ENCODE peak calls at places on chromosomes 3 and 15, in four cellular contexts. One of them, this sample, is unnamed.

GRCh38 chr15:69305204-69305931 is 6.7 kb downstream of the PAQR5 start:
- DNase-seq in mesendoderm: peak; percentile 65
- DNase-seq in EL: peak; percentile 95
- DNase-seq in BE2C: no peak
- DNase-seq in this sample: peak; percentile 70

GRCh38 chr3:33047842-33048834 is 48.8 kb downstream of the GLB1 start:
- DNase-seq in mesendoderm: no peak
- DNase-seq in EL: no peak
- DNase-seq in BE2C: no peak
- DNase-seq in this sample: no peak

GRCh38 chr15:31447893-31448634 is 121.4 kb downstream of the KLF13 start:
- DNase-seq in mesendoderm: no peak
- DNase-seq in EL: no peak
- DNase-seq in BE2C: no peak
- DNase-seq in this sample: no peak

GRCh38 chr3:7999363-7999762 is 502.3 kb upstream of the LMCD1 start:
- DNase-seq in mesendoderm: peak; percentile 95
- DNase-seq in EL: no peak
- DNase-seq in BE2C: no peak
- DNase-seq in this sample: peak; percentile 3

GRCh38 chr15:67080900-67081431 is 15.6 kb downstream of the SMAD3 start:
- DNase-seq in mesendoderm: no peak
- DNase-seq in EL: peak; percentile 90
- DNase-seq in BE2C: no peak
- DNase-seq in this sample: peak; percentile 46

GRCh38 chr3:185779461-185779860 is 45.4 kb downstream of the IGF2BP2 start:
- DNase-seq in mesendoderm: peak; percentile 85
- DNase-seq in EL: peak; percentile 30
- DNase-seq in BE2C: no peak
- DNase-seq in this sample: no peak

GRCh38 chr15:58361291-58361759 is 70.5 kb upstream of the LIPC start:
- DNase-seq in mesendoderm: no peak
- DNase-seq in EL: peak; percentile 95
- DNase-seq in BE2C: no peak
- DNase-seq in this sample: peak; percentile 75

GRCh38 chr15:98155356-98155755 is 194.9 kb downstream of the ARRDC4 start:
- DNase-seq in mesendoderm: peak; percentile 22
- DNase-seq in EL: peak; percentile 78
- DNase-seq in BE2C: no peak
- DNase-seq in this sample: no peak

GRCh38 chr15:85404922-85405293 is 24.5 kb downstream of the AKAP13 start:
- DNase-seq in mesendoderm: no peak
- DNase-seq in EL: peak; percentile 28
- DNase-seq in BE2C: no peak
- DNase-seq in this sample: no peak

GRCh38 chr3:171088984-171089754 is 62.6 kb upstream of the SLC2A2 start:
- DNase-seq in mesendoderm: peak; percentile 58
- DNase-seq in EL: peak; percentile 93
- DNase-seq in BE2C: no peak
- DNase-seq in this sample: no peak

GRCh38 chr3:13414040-13414729 is 5.9 kb downstream of the NUP210 start:
- DNase-seq in mesendoderm: no peak
- DNase-seq in EL: no peak
- DNase-seq in BE2C: no peak
- DNase-seq in this sample: no peak

GRCh38 chr3:52633786-52634185 is 51.9 kb downstream of the PBRM1 start:
- DNase-seq in mesendoderm: no peak
- DNase-seq in EL: peak; percentile 53
- DNase-seq in BE2C: no peak
- DNase-seq in this sample: no peak

GRCh38 chr15:72306211-72306785 is 13.7 kb downstream of the CELF6 start:
- DNase-seq in mesendoderm: peak; percentile 81
- DNase-seq in EL: peak; percentile 32
- DNase-seq in BE2C: no peak
- DNase-seq in this sample: peak; percentile 26

GRCh38 chr15:33587773-33588172 is 277.0 kb downstream of the RYR3 start:
- DNase-seq in mesendoderm: peak; percentile 69
- DNase-seq in EL: no peak
- DNase-seq in BE2C: no peak
- DNase-seq in this sample: no peak

GRCh38 chr3:38655708-38656300 is 6.3 kb upstream of the SCN5A start:
- DNase-seq in mesendoderm: peak; percentile 89
- DNase-seq in EL: peak; percentile 41
- DNase-seq in BE2C: peak; percentile 40
- DNase-seq in this sample: peak; percentile 76

GRCh38 chr3:72011495-72011894 is 226.5 kb upstream of the PROK2 start:
- DNase-seq in mesendoderm: no peak
- DNase-seq in EL: peak; percentile 52
- DNase-seq in BE2C: no peak
- DNase-seq in this sample: no peak

GRCh38 chr15:93087825-93088199 is 1.2 kb downstream of the RGMA start:
- DNase-seq in mesendoderm: peak; percentile 83
- DNase-seq in EL: peak; percentile 38
- DNase-seq in BE2C: peak; percentile 57
- DNase-seq in this sample: peak; percentile 81

GRCh38 chr15:85579957-85580694 is 199.7 kb downstream of the AKAP13 start:
- DNase-seq in mesendoderm: peak; percentile 10
- DNase-seq in EL: no peak
- DNase-seq in BE2C: no peak
- DNase-seq in this sample: no peak

GRCh38 chr3:98188553-98188952 is 22.1 kb downstream of the OR5H15 start:
- DNase-seq in mesendoderm: peak; percentile 76
- DNase-seq in EL: peak; percentile 9
- DNase-seq in BE2C: no peak
- DNase-seq in this sample: no peak

GRCh38 chr3:133124511-133124910 is 86.3 kb downstream of the TMEM108 start:
- DNase-seq in mesendoderm: peak; percentile 61
- DNase-seq in EL: no peak
- DNase-seq in BE2C: peak; percentile 79
- DNase-seq in this sample: no peak

GRCh38 chr15:56965614-56966013 is 47.2 kb downstream of the TCF12 start:
- DNase-seq in mesendoderm: no peak
- DNase-seq in EL: no peak
- DNase-seq in BE2C: no peak
- DNase-seq in this sample: no peak

GRCh38 chr3:52004158-52004787 is 8.6 kb upstream of the RPL29 start:
- DNase-seq in mesendoderm: peak; percentile 80
- DNase-seq in EL: peak; percentile 41
- DNase-seq in BE2C: peak; percentile 80
- DNase-seq in this sample: peak; percentile 85

GRCh38 chr3:23644741-23645140 is 161.0 kb upstream of the UBE2E1 start:
- DNase-seq in mesendoderm: no peak
- DNase-seq in EL: no peak
- DNase-seq in BE2C: no peak
- DNase-seq in this sample: no peak

GRCh38 chr3:149738891-149739290 is 13.4 kb downstream of the COMMD2 start:
- DNase-seq in mesendoderm: no peak
- DNase-seq in EL: no peak
- DNase-seq in BE2C: no peak
- DNase-seq in this sample: no peak

GRCh38 chr3:13265016-13265415 is 155.1 kb downstream of the NUP210 start:
- DNase-seq in mesendoderm: no peak
- DNase-seq in EL: no peak
- DNase-seq in BE2C: no peak
- DNase-seq in this sample: no peak

GRCh38 chr3:16770021-16770420 is 114.7 kb upstream of the PLCL2 start:
- DNase-seq in mesendoderm: no peak
- DNase-seq in EL: no peak
- DNase-seq in BE2C: no peak
- DNase-seq in this sample: no peak

This sample was measured in SJCRH30.